ENCODE peak calls at places on chromosomes 13 and 19, in nine cellular contexts. X is effector CD8-positive, alpha-beta T cell; L is NCI-H1105 treated with DMSO at 0.1 percent for 48 hours; T is cardiac muscle cell; M is fibroblast of villous mesenchyme; I is stimulated activated CD4-positive, alpha-beta T cell treated with anti-CD3 and anti-CD28 coated beads, Interleukin-2, amount 100 ng/mL, for 48 hours; U is AML-193; N is kidney tubule cell; B is HT1080. K is an unnamed sample.

GRCh38 chr19:30450945-30451344 is 78.8 kb downstream of the ZNF536 start:
- DNase-seq in N (no peak), I (no peak), T (no peak), U (no peak), X (no peak), L (no peak), M (no peak), B (no peak), K (no peak)

GRCh38 chr19:28878862-28879566 is 333.9 kb downstream of the UQCRFS1 start:
- DNase-seq in T (peak), N (peak), B (no peak), M (peak), I (peak), U (peak), X (peak), L (peak), K (peak)

GRCh38 chr19:29610213-29610573 is 4.1 kb downstream of the POP4 start:
- DNase-seq in I (no peak), B (no peak), X (no peak), T (no peak), U (no peak), M (no peak), L (no peak), N (no peak), K (no peak)

GRCh38 chr13:108077284-108077683 is 138.1 kb downstream of the LIG4 start:
- DNase-seq in B (no peak), X (no peak), L (no peak), M (no peak), U (no peak), I (no peak), T (no peak), N (no peak), K (no peak)

GRCh38 chr13:40485611-40486517 is 180.6 kb downstream of the FOXO1 start:
- DNase-seq in N (no peak), T (no peak), B (no peak), X (peak), U (no peak), L (no peak), M (no peak), I (peak), K (no peak)

GRCh38 chr13:25630327-25630726 is 258.6 kb downstream of the ATP8A2 start:
- DNase-seq in X (no peak), N (no peak), U (no peak), T (no peak), B (no peak), I (no peak), L (no peak), M (no peak), K (no peak)

GRCh38 chr13:75724742-75725504 is 88.8 kb downstream of the LMO7 start:
- DNase-seq in B (no peak), N (peak), U (no peak), L (peak), M (no peak), T (no peak), X (no peak), I (no peak), K (no peak)

GRCh38 chr19:41330476-41330875 is 20.5 kb downstream of the CCDC97 start:
- DNase-seq in I (no peak), B (no peak), L (no peak), X (no peak), M (no peak), N (no peak), T (no peak), U (no peak), K (no peak)

GRCh38 chr13:59319276-59319675 is 844.5 kb downstream of the DIAPH3 start:
- DNase-seq in L (no peak), B (no peak), I (no peak), U (no peak), T (peak), X (no peak), M (no peak), N (no peak), K (no peak)

GRCh38 chr19:44315883-44316282 is 11.1 kb upstream of the ZNF235 start:
- DNase-seq in L (no peak), I (no peak), U (no peak), M (no peak), T (no peak), X (no peak), B (no peak), N (no peak), K (no peak)

GRCh38 chr19:42985588-42985987 is 40.7 kb downstream of the PSG11 start:
- DNase-seq in L (no peak), X (no peak), T (no peak), N (no peak), I (no peak), B (no peak), U (no peak), M (no peak), K (no peak)

GRCh38 chr13:83232626-83233025 is 649.6 kb downstream of the SLITRK1 start:
- DNase-seq in B (no peak), L (no peak), T (no peak), X (no peak), N (no peak), I (no peak), U (no peak), M (no peak), K (no peak)

GRCh38 chr13:25848822-25849740 is 202.7 kb downstream of the SHISA2 start:
- DNase-seq in U (no peak), I (no peak), B (no peak), X (no peak), N (no peak), T (no peak), M (no peak), L (no peak), K (peak)

GRCh38 chr19:40750285-40751064 is at the start of gene ACTMAP:
- DNase-seq in L (peak), U (peak), B (peak), T (peak), I (peak), N (peak), M (peak), X (peak), K (peak)

GRCh38 chr19:8528500-8528899 is 14.5 kb upstream of the ZNF414 start:
- DNase-seq in U (no peak), I (no peak), X (no peak), B (no peak), T (peak), M (no peak), L (no peak), N (no peak), K (no peak)

GRCh38 chr13:76833465-76833864 is 52.7 kb downstream of the KCTD12 start:
- DNase-seq in X (no peak), N (no peak), M (no peak), B (no peak), T (no peak), I (no peak), L (no peak), U (no peak), K (no peak)

GRCh38 chr13:46665630-46666482 is 112.9 kb downstream of the LRCH1 start:
- DNase-seq in X (no peak), B (no peak), N (peak), I (no peak), L (no peak), U (no peak), T (no peak), M (peak), K (peak)

GRCh38 chr19:17105548-17105947 is 30.0 kb downstream of the MYO9B start:
- DNase-seq in L (no peak), B (no peak), I (no peak), M (no peak), U (no peak), X (no peak), N (no peak), T (no peak), K (no peak)

GRCh38 chr13:109840893-109841287 is 54.5 kb upstream of the IRS2 start:
- DNase-seq in T (no peak), N (no peak), U (no peak), M (no peak), I (no peak), X (no peak), B (no peak), L (no peak), K (no peak)

GRCh38 chr19:51158474-51159129 is 16.5 kb downstream of the SIGLEC7 start:
- DNase-seq in U (peak), I (peak), L (peak), B (peak), X (peak), N (peak), T (peak), M (peak), K (peak)

GRCh38 chr13:37192986-37193385 is 87.5 kb upstream of the CSNK1A1L start:
- DNase-seq in L (no peak), U (no peak), T (peak), B (no peak), X (no peak), N (no peak), I (no peak), M (no peak), K (no peak)

GRCh38 chr13:68692049-68692448 is 1415.6 kb upstream of the ATXN8OS start:
- DNase-seq in X (no peak), L (no peak), M (no peak), T (no peak), N (no peak), U (no peak), B (no peak), I (no peak), K (no peak)

GRCh38 chr19:10018219-10018618 is 4.9 kb downstream of the RDH8 start:
- DNase-seq in B (peak), X (no peak), L (no peak), T (no peak), N (no peak), U (no peak), I (no peak), M (peak), K (peak)

GRCh38 chr19:55086730-55087541 is 11.3 kb downstream of the EPS8L1 start:
- DNase-seq in T (peak), X (peak), I (no peak), N (peak), L (peak), B (no peak), M (peak), U (no peak), K (peak)

GRCh38 chr13:58893396-58893795 is 1261.9 kb downstream of the PCDH17 start:
- DNase-seq in L (no peak), B (no peak), N (peak), X (no peak), T (no peak), M (no peak), I (no peak), U (no peak), K (no peak)

GRCh38 chr19:4455742-4456565 is 1.6 kb downstream of the UBXN6 start:
- DNase-seq in M (peak), X (no peak), T (peak), B (peak), U (peak), I (no peak), N (peak), L (peak), K (peak)

GRCh38 chr19:45324349-45324907 is 1.8 kb upstream of the CKM start:
- DNase-seq in I (no peak), U (no peak), T (no peak), L (no peak), X (no peak), M (no peak), N (no peak), B (no peak), K (no peak)

GRCh38 chr13:82717249-82717648 is 1165.0 kb downstream of the SLITRK1 start:
- DNase-seq in X (no peak), N (peak), M (no peak), L (no peak), T (peak), U (no peak), I (no peak), B (peak), K (peak)

GRCh38 chr13:24217601-24218281 is 57.2 kb downstream of the SPATA13 start:
- DNase-seq in M (peak), I (no peak), B (no peak), U (no peak), T (peak), N (peak), X (no peak), L (no peak), K (peak)

GRCh38 chr19:5891938-5892771 is 11.4 kb downstream of the NDUFA11 start:
- DNase-seq in B (peak), L (no peak), M (peak), X (no peak), N (peak), U (peak), T (peak), I (no peak), K (peak)

GRCh38 chr19:57350877-57351805 is at the start of gene ZNF304:
- DNase-seq in X (peak), L (peak), U (peak), N (peak), T (peak), I (peak), M (peak), B (peak), K (peak)

GRCh38 chr19:36060430-36060829 is 5.7 kb downstream of the WDR62 start:
- DNase-seq in M (peak), B (peak), U (peak), I (no peak), L (peak), T (peak), N (peak), X (no peak), K (peak)

GRCh38 chr13:99053636-99054233 is 75.9 kb upstream of the DOCK9 start:
- DNase-seq in T (no peak), N (no peak), M (no peak), I (no peak), B (no peak), U (no peak), L (no peak), X (no peak), K (no peak)

GRCh38 chr19:49141352-49141751 is 13.8 kb downstream of the HRC start:
- DNase-seq in U (no peak), N (no peak), I (no peak), M (no peak), B (no peak), T (no peak), X (no peak), L (no peak), K (no peak)

GRCh38 chr19:2609389-2610116 is 92.9 kb downstream of the GNG7 start:
- DNase-seq in N (no peak), M (no peak), L (no peak), I (no peak), T (no peak), X (no peak), U (no peak), B (no peak), K (no peak)

GRCh38 chr13:99218969-99219368 is 18.3 kb downstream of the UBAC2 start:
- DNase-seq in M (no peak), L (no peak), X (peak), U (no peak), I (no peak), B (no peak), N (no peak), T (no peak), K (no peak)

GRCh38 chr19:45985321-45985720 is 9.9 kb upstream of the CCDC61 start:
- DNase-seq in T (no peak), L (no peak), N (no peak), I (no peak), X (no peak), M (no peak), B (no peak), U (no peak), K (no peak)

GRCh38 chr13:35157143-35157755 is 215.2 kb downstream of the NBEA start:
- DNase-seq in T (peak), I (peak), X (no peak), B (peak), M (peak), N (peak), U (peak), L (peak), K (peak)

GRCh38 chr19:5990289-5990797 is 12.4 kb upstream of the RANBP3 start:
- DNase-seq in B (no peak), U (no peak), L (no peak), T (no peak), I (no peak), M (no peak), N (no peak), X (no peak), K (peak)

K was measured in RPMI7951.